ENCODE peak calls at places on chromosomes 11 and 22, in nine cellular contexts. B, F, H, E, C, Y, M, R and Z are unnamed samples.

GRCh38 chr22:28981818-28982499 is 79.7 kb downstream of the C22orf31 start:
- DNase-seq in B (no peak), F (no peak), H (no peak), E (no peak), C (no peak), Y (no peak), M (no peak), R (no peak), Z (no peak)

GRCh38 chr11:74611369-74611861 is 19.0 kb downstream of the POLD3 start:
- DNase-seq in B (peak), F (no peak), H (no peak), E (no peak), C (peak), Y (no peak), M (no peak), R (no peak), Z (peak)

GRCh38 chr11:1916986-1917522 is 2.4 kb upstream of the TNNT3 start:
- DNase-seq in B (peak), F (no peak), H (no peak), E (peak), C (no peak), Y (no peak), M (no peak), R (no peak), Z (no peak)

GRCh38 chr11:61082161-61082870 is 20.0 kb upstream of the CD5 start:
- DNase-seq in B (no peak), F (no peak), H (no peak), E (no peak), C (peak), Y (no peak), M (peak), R (no peak), Z (no peak)

GRCh38 chr11:74357449-74357848 is 40.8 kb downstream of the PGM2L1 start:
- DNase-seq in B (no peak), F (no peak), H (no peak), E (no peak), C (no peak), Y (no peak), M (no peak), R (no peak), Z (no peak)

GRCh38 chr11:68367252-68367651 is 54.9 kb downstream of the LRP5 start:
- DNase-seq in B (no peak), F (no peak), H (no peak), E (peak), C (no peak), Y (no peak), M (no peak), R (no peak), Z (no peak)

GRCh38 chr11:98536023-98536422 is 484.7 kb upstream of the CNTN5 start:
- DNase-seq in B (no peak), F (no peak), H (no peak), E (no peak), C (no peak), Y (no peak), M (no peak), R (no peak), Z (no peak)

GRCh38 chr22:24758164-24758799 is 16.2 kb downstream of the PIWIL3 start:
- DNase-seq in B (peak), F (peak), H (peak), E (no peak), C (peak), Y (peak), M (peak), R (peak), Z (no peak)

GRCh38 chr11:114282488-114282887 is 13.7 kb upstream of the NNMT start:
- DNase-seq in B (no peak), F (no peak), H (no peak), E (no peak), C (no peak), Y (no peak), M (no peak), R (no peak), Z (no peak)

GRCh38 chr11:134741453-134742227 is 329.6 kb upstream of the B3GAT1 start:
- DNase-seq in B (no peak), F (no peak), H (no peak), E (no peak), C (no peak), Y (no peak), M (no peak), R (peak), Z (no peak)

GRCh38 chr11:84022221-84022620 is 736.1 kb upstream of the CCDC90B start:
- DNase-seq in B (no peak), F (no peak), H (no peak), E (no peak), C (no peak), Y (no peak), M (no peak), R (no peak), Z (peak)